ENCODE peak calls at places on chromosomes 13 and 19, in eight cellular contexts. One of them, this sample, is unnamed.

GRCh38 chr19:2389594-2389993 is 29.5 kb downstream of the TMPRSS9 start:
- DNase-seq in body of pancreas: no peak
- DNase-seq in astrocyte of the spinal cord: no peak
- DNase-seq in bronchial epithelial cell: no peak
- DNase-seq in AG04450: no peak
- DNase-seq in PC-3: no peak
- DNase-seq in foreskin fibroblast: no peak
- DNase-seq in astrocyte: no peak
- DNase-seq in this sample: no peak

GRCh38 chr13:69857188-69857821 is 250.3 kb upstream of the ATXN8OS start:
- DNase-seq in body of pancreas: no peak
- DNase-seq in astrocyte of the spinal cord: peak
- DNase-seq in bronchial epithelial cell: peak
- DNase-seq in AG04450: no peak
- DNase-seq in PC-3: peak
- DNase-seq in foreskin fibroblast: peak
- DNase-seq in astrocyte: peak
- DNase-seq in this sample: no peak

GRCh38 chr19:28581468-28581770 is 631.5 kb downstream of the UQCRFS1 start:
- DNase-seq in body of pancreas: no peak
- DNase-seq in astrocyte of the spinal cord: no peak
- DNase-seq in bronchial epithelial cell: no peak
- DNase-seq in AG04450: no peak
- DNase-seq in PC-3: no peak
- DNase-seq in foreskin fibroblast: no peak
- DNase-seq in astrocyte: no peak
- DNase-seq in this sample: no peak

GRCh38 chr19:17296278-17296677 is 6.9 kb downstream of the ABHD8 start:
- DNase-seq in body of pancreas: no peak
- DNase-seq in astrocyte of the spinal cord: peak
- DNase-seq in bronchial epithelial cell: peak
- DNase-seq in AG04450: no peak
- DNase-seq in PC-3: peak
- DNase-seq in foreskin fibroblast: peak
- DNase-seq in astrocyte: peak
- DNase-seq in this sample: no peak

GRCh38 chr19:47227347-47228167 is 3.4 kb downstream of the BBC3 start:
- DNase-seq in body of pancreas: peak
- DNase-seq in astrocyte of the spinal cord: peak
- DNase-seq in bronchial epithelial cell: peak
- DNase-seq in AG04450: peak
- DNase-seq in PC-3: peak
- DNase-seq in foreskin fibroblast: peak
- DNase-seq in astrocyte: peak
- DNase-seq in this sample: no peak

GRCh38 chr19:8363803-8364771 is at the start of gene ANGPTL4:
- DNase-seq in body of pancreas: peak
- DNase-seq in astrocyte of the spinal cord: peak
- DNase-seq in bronchial epithelial cell: peak
- DNase-seq in AG04450: no peak
- DNase-seq in PC-3: peak
- DNase-seq in foreskin fibroblast: peak
- DNase-seq in astrocyte: peak
- DNase-seq in this sample: no peak

GRCh38 chr13:26541041-26541440 is 16.4 kb upstream of the WASF3 start:
- DNase-seq in body of pancreas: no peak
- DNase-seq in astrocyte of the spinal cord: no peak
- DNase-seq in bronchial epithelial cell: no peak
- DNase-seq in AG04450: no peak
- DNase-seq in PC-3: no peak
- DNase-seq in foreskin fibroblast: no peak
- DNase-seq in astrocyte: no peak
- DNase-seq in this sample: no peak

GRCh38 chr19:4009990-4010807 is 2.7 kb downstream of the PIAS4 start:
- DNase-seq in body of pancreas: peak
- DNase-seq in astrocyte of the spinal cord: no peak
- DNase-seq in bronchial epithelial cell: no peak
- DNase-seq in AG04450: no peak
- DNase-seq in PC-3: no peak
- DNase-seq in foreskin fibroblast: peak
- DNase-seq in astrocyte: no peak
- DNase-seq in this sample: no peak

GRCh38 chr13:32824671-32825070 is 191.6 kb upstream of the KL start:
- DNase-seq in body of pancreas: no peak
- DNase-seq in astrocyte of the spinal cord: peak
- DNase-seq in bronchial epithelial cell: peak
- DNase-seq in AG04450: peak
- DNase-seq in PC-3: peak
- DNase-seq in foreskin fibroblast: peak
- DNase-seq in astrocyte: peak
- DNase-seq in this sample: peak

GRCh38 chr19:19745496-19746285 is 12.8 kb upstream of the ZNF14 start:
- DNase-seq in body of pancreas: no peak
- DNase-seq in astrocyte of the spinal cord: no peak
- DNase-seq in bronchial epithelial cell: no peak
- DNase-seq in AG04450: no peak
- DNase-seq in PC-3: no peak
- DNase-seq in foreskin fibroblast: no peak
- DNase-seq in astrocyte: no peak
- DNase-seq in this sample: no peak

GRCh38 chr13:44575741-44576395 is at the start of gene TSC22D1:
- DNase-seq in body of pancreas: peak
- DNase-seq in astrocyte of the spinal cord: peak
- DNase-seq in bronchial epithelial cell: peak
- DNase-seq in AG04450: no peak
- DNase-seq in PC-3: peak
- DNase-seq in foreskin fibroblast: peak
- DNase-seq in astrocyte: peak
- DNase-seq in this sample: no peak

GRCh38 chr13:21964686-21965085 is 293.8 kb downstream of the FGF9 start:
- DNase-seq in body of pancreas: no peak
- DNase-seq in astrocyte of the spinal cord: no peak
- DNase-seq in bronchial epithelial cell: no peak
- DNase-seq in AG04450: no peak
- DNase-seq in PC-3: no peak
- DNase-seq in foreskin fibroblast: no peak
- DNase-seq in astrocyte: no peak
- DNase-seq in this sample: no peak

GRCh38 chr19:6239871-6240676 is 39.7 kb downstream of the MLLT1 start:
- DNase-seq in body of pancreas: no peak
- DNase-seq in astrocyte of the spinal cord: no peak
- DNase-seq in bronchial epithelial cell: no peak
- DNase-seq in AG04450: no peak
- DNase-seq in PC-3: no peak
- DNase-seq in foreskin fibroblast: no peak
- DNase-seq in astrocyte: no peak
- DNase-seq in this sample: no peak

GRCh38 chr13:64808704-64809103 is 2421.4 kb downstream of the PCDH9 start:
- DNase-seq in body of pancreas: no peak
- DNase-seq in astrocyte of the spinal cord: no peak
- DNase-seq in bronchial epithelial cell: no peak
- DNase-seq in AG04450: no peak
- DNase-seq in PC-3: no peak
- DNase-seq in foreskin fibroblast: no peak
- DNase-seq in astrocyte: no peak
- DNase-seq in this sample: no peak

GRCh38 chr19:14632286-14632685 is 42.4 kb downstream of the ADGRE3 start:
- DNase-seq in body of pancreas: no peak
- DNase-seq in astrocyte of the spinal cord: no peak
- DNase-seq in bronchial epithelial cell: peak
- DNase-seq in AG04450: no peak
- DNase-seq in PC-3: peak
- DNase-seq in foreskin fibroblast: peak
- DNase-seq in astrocyte: no peak
- DNase-seq in this sample: no peak

GRCh38 chr13:97329331-97329730 is 104.6 kb upstream of the RAP2A start:
- DNase-seq in body of pancreas: no peak
- DNase-seq in astrocyte of the spinal cord: no peak
- DNase-seq in bronchial epithelial cell: no peak
- DNase-seq in AG04450: no peak
- DNase-seq in PC-3: no peak
- DNase-seq in foreskin fibroblast: no peak
- DNase-seq in astrocyte: peak
- DNase-seq in this sample: no peak

GRCh38 chr19:7524992-7525739 is 2.7 kb downstream of the MCOLN1 start:
- DNase-seq in body of pancreas: no peak
- DNase-seq in astrocyte of the spinal cord: no peak
- DNase-seq in bronchial epithelial cell: no peak
- DNase-seq in AG04450: no peak
- DNase-seq in PC-3: no peak
- DNase-seq in foreskin fibroblast: no peak
- DNase-seq in astrocyte: no peak
- DNase-seq in this sample: no peak

GRCh38 chr13:111551421-111551820 is 231.0 kb downstream of the TEX29 start:
- DNase-seq in body of pancreas: no peak
- DNase-seq in astrocyte of the spinal cord: no peak
- DNase-seq in bronchial epithelial cell: no peak
- DNase-seq in AG04450: no peak
- DNase-seq in PC-3: no peak
- DNase-seq in foreskin fibroblast: no peak
- DNase-seq in astrocyte: no peak
- DNase-seq in this sample: no peak

GRCh38 chr13:53105477-53105876 is 76.9 kb downstream of the OLFM4 start:
- DNase-seq in body of pancreas: no peak
- DNase-seq in astrocyte of the spinal cord: no peak
- DNase-seq in bronchial epithelial cell: no peak
- DNase-seq in AG04450: no peak
- DNase-seq in PC-3: no peak
- DNase-seq in foreskin fibroblast: no peak
- DNase-seq in astrocyte: no peak
- DNase-seq in this sample: no peak

GRCh38 chr19:16714702-16715294 is 4.8 kb upstream of the NWD1 start:
- DNase-seq in body of pancreas: peak
- DNase-seq in astrocyte of the spinal cord: peak
- DNase-seq in bronchial epithelial cell: peak
- DNase-seq in AG04450: no peak
- DNase-seq in PC-3: peak
- DNase-seq in foreskin fibroblast: peak
- DNase-seq in astrocyte: peak
- DNase-seq in this sample: no peak

GRCh38 chr19:45472557-45473365 is 5.0 kb downstream of the FOSB start:
- DNase-seq in body of pancreas: no peak
- DNase-seq in astrocyte of the spinal cord: peak
- DNase-seq in bronchial epithelial cell: no peak
- DNase-seq in AG04450: no peak
- DNase-seq in PC-3: no peak
- DNase-seq in foreskin fibroblast: peak
- DNase-seq in astrocyte: no peak
- DNase-seq in this sample: no peak
- H3K4me3 ChIP-seq in body of pancreas: no peak
- H3K4me3 ChIP-seq in astrocyte of the spinal cord: peak
- H3K4me3 ChIP-seq in bronchial epithelial cell: no peak
- H3K4me3 ChIP-seq in AG04450: peak
- H3K4me3 ChIP-seq in PC-3: no peak
- H3K4me3 ChIP-seq in foreskin fibroblast: peak
- H3K4me3 ChIP-seq in astrocyte: peak
- H3K4me3 ChIP-seq in this sample: peak

DNA sequence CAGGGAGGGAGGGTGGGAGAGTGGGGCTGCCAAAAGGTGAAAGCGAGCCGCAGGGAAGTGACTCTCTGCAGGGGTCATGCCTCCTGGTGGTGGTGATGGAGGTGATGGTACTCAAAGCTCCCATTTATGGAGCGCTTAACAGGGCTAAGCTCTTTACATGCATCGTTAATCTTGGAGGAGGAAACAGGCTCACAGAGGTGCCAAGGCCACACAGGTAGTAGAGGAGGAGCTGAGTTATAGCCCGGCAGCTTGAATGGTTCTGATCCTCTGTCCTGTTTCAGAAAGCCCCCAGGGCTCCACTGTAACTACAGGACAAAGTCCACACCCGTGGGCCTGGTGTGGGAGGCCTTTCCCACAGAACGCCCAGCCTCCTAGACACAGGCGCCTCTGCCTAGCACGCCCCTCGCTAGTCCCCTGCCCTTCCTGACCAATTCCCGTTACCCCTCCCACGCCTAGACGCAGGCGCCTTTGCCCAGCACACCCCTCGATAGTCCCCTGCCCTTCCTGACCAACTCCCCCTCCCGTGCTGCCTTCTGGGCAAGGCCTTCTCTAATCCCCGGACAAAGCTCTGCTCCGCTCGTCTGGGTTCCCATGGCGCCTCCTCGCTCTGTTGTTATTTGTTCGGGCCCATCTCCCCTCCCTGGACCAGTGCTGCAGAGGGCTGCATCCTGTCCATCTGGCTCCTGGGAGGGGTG is 10.8 kb downstream of the PPP1R37 start:
- DNase-seq in body of pancreas: no peak
- DNase-seq in astrocyte of the spinal cord: no peak
- DNase-seq in bronchial epithelial cell: no peak
- DNase-seq in AG04450: no peak
- DNase-seq in PC-3: no peak
- DNase-seq in foreskin fibroblast: no peak
- DNase-seq in astrocyte: no peak
- DNase-seq in this sample: peak
- TF ChIP-seq CTCF in body of pancreas: no peak
- TF ChIP-seq CTCF in astrocyte of the spinal cord: no peak
- TF ChIP-seq CTCF in bronchial epithelial cell: no peak
- TF ChIP-seq CTCF in AG04450: peak
- TF ChIP-seq CTCF in PC-3: no peak
- TF ChIP-seq CTCF in foreskin fibroblast: no peak
- TF ChIP-seq CTCF in astrocyte: no peak
- TF ChIP-seq CTCF in this sample: peak

DNA sequence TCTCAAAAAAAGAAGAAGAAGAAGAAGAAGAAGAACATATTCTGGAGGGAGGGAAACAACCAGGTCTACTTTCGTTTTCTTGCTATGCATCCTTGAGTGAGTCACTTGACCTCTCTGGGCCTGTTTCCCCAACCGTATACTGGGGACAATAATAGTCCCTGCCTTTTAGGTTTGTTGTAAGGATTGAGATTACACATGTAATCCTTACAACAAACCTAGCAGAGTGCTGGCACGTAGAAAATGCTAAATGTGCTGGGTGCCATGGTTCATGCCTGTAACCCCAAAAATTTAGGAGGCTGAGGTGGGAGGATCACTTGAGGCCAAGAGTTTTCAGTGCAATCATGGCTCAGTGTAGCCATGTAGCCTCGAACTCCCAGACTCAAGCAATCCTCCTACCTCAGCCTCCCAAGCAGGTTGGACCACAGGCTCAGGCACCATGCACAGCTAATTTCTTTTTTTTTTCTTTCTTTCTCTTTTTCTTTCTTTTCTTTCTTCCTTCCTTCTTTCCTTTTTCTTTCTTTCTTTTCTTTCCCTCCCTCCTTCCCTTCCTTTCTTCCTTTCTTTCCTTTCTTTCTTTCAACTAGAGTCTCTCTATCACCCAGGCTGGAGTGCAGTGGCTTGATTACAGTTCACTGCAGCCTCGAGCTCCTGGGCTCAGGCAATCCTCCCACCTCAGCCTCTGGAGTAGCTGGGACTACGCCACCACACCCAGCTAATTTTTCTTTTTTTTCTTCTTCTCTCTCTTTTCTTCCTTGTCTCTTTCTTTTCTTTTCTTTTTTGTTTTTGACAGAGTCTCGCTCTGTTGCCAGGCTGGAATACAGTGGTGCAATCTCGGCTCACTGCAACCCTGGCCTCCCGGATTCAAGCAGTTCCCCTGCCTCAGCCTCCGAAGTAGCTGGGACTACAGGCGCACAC is 7.0 kb downstream of the IER2 start:
- DNase-seq in body of pancreas: no peak
- DNase-seq in astrocyte of the spinal cord: peak
- DNase-seq in bronchial epithelial cell: no peak
- DNase-seq in AG04450: no peak
- DNase-seq in PC-3: peak
- DNase-seq in foreskin fibroblast: peak
- DNase-seq in astrocyte: no peak
- DNase-seq in this sample: no peak
- H3K4me3 ChIP-seq in body of pancreas: no peak
- H3K4me3 ChIP-seq in astrocyte of the spinal cord: no peak
- H3K4me3 ChIP-seq in bronchial epithelial cell: no peak
- H3K4me3 ChIP-seq in AG04450: no peak
- H3K4me3 ChIP-seq in PC-3: no peak
- H3K4me3 ChIP-seq in foreskin fibroblast: no peak
- H3K4me3 ChIP-seq in astrocyte: no peak
- H3K4me3 ChIP-seq in this sample: no peak

GRCh38 chr19:48393559-48394330 is at the start of gene GRIN2D:
- DNase-seq in body of pancreas: no peak
- DNase-seq in astrocyte of the spinal cord: peak
- DNase-seq in bronchial epithelial cell: no peak
- DNase-seq in AG04450: no peak
- DNase-seq in PC-3: peak
- DNase-seq in foreskin fibroblast: peak
- DNase-seq in astrocyte: peak
- DNase-seq in this sample: no peak
- TF ChIP-seq CTCF in body of pancreas: no peak
- TF ChIP-seq CTCF in astrocyte of the spinal cord: no peak
- TF ChIP-seq CTCF in bronchial epithelial cell: no peak
- TF ChIP-seq CTCF in AG04450: no peak
- TF ChIP-seq CTCF in PC-3: no peak
- TF ChIP-seq CTCF in foreskin fibroblast: no peak
- TF ChIP-seq CTCF in astrocyte: no peak
- TF ChIP-seq CTCF in this sample: peak